ENCODE peak calls at places on chromosomes 7 and 10, in ten cellular contexts. One of them, this sample, is unnamed.

GRCh38 chr10:29826801-29827200 is 192.0 kb upstream of the SVIL start:
- DNase-seq in choroid plexus epithelial cell: no peak
- DNase-seq in AML-193: no peak
- DNase-seq in activated T-cell treated with anti-CD3 and anti-CD28 coated beads for 24 hours: no peak
- DNase-seq in tibial nerve: no peak
- DNase-seq in activated T-helper 1 cell treated with anti-CD3 and anti-CD28 coated beads, Interleukin-12 subunit alpha, Interleukin-12 subunit beta, Interleukin-2, Interleukin-4 antibody, amounts not matched to agents 30 ng/mL and 10 ng/mL and 1 ng/mL, durations not matched to agents 14 hours and 24 hours and 36 hours: no peak
- DNase-seq in Ammon's horn: no peak
- DNase-seq in iris pigment epithelial cell: no peak
- DNase-seq in GM04504: no peak
- DNase-seq in transverse colon: no peak
- DNase-seq in this sample: no peak

GRCh38 chr7:276230-276835 is 13.6 kb upstream of the FOXL3 start:
- DNase-seq in choroid plexus epithelial cell: no peak
- DNase-seq in AML-193: no peak
- DNase-seq in activated T-cell treated with anti-CD3 and anti-CD28 coated beads for 24 hours: no peak
- DNase-seq in tibial nerve: no peak
- DNase-seq in activated T-helper 1 cell treated with anti-CD3 and anti-CD28 coated beads, Interleukin-12 subunit alpha, Interleukin-12 subunit beta, Interleukin-2, Interleukin-4 antibody, amounts not matched to agents 30 ng/mL and 10 ng/mL and 1 ng/mL, durations not matched to agents 14 hours and 24 hours and 36 hours: no peak
- DNase-seq in Ammon's horn: no peak
- DNase-seq in iris pigment epithelial cell: no peak
- DNase-seq in GM04504: no peak
- DNase-seq in transverse colon: no peak
- DNase-seq in this sample: no peak

GRCh38 chr7:74454059-74454947 is 597 bp downstream of the GTF2IRD1 start:
- DNase-seq in choroid plexus epithelial cell: no peak
- DNase-seq in AML-193: no peak
- DNase-seq in activated T-cell treated with anti-CD3 and anti-CD28 coated beads for 24 hours: no peak
- DNase-seq in tibial nerve: no peak
- DNase-seq in activated T-helper 1 cell treated with anti-CD3 and anti-CD28 coated beads, Interleukin-12 subunit alpha, Interleukin-12 subunit beta, Interleukin-2, Interleukin-4 antibody, amounts not matched to agents 30 ng/mL and 10 ng/mL and 1 ng/mL, durations not matched to agents 14 hours and 24 hours and 36 hours: no peak
- DNase-seq in Ammon's horn: no peak
- DNase-seq in iris pigment epithelial cell: no peak
- DNase-seq in GM04504: no peak
- DNase-seq in transverse colon: no peak
- DNase-seq in this sample: no peak

GRCh38 chr10:17599089-17599488 is 18.1 kb downstream of the HACD1 start:
- DNase-seq in choroid plexus epithelial cell: peak
- DNase-seq in AML-193: no peak
- DNase-seq in activated T-cell treated with anti-CD3 and anti-CD28 coated beads for 24 hours: no peak
- DNase-seq in tibial nerve: no peak
- DNase-seq in activated T-helper 1 cell treated with anti-CD3 and anti-CD28 coated beads, Interleukin-12 subunit alpha, Interleukin-12 subunit beta, Interleukin-2, Interleukin-4 antibody, amounts not matched to agents 30 ng/mL and 10 ng/mL and 1 ng/mL, durations not matched to agents 14 hours and 24 hours and 36 hours: no peak
- DNase-seq in Ammon's horn: no peak
- DNase-seq in iris pigment epithelial cell: peak
- DNase-seq in GM04504: no peak
- DNase-seq in transverse colon: no peak
- DNase-seq in this sample: peak

GRCh38 chr7:97835296-97836138 is 36.7 kb downstream of the ASNS start:
- DNase-seq in choroid plexus epithelial cell: peak
- DNase-seq in AML-193: peak
- DNase-seq in activated T-cell treated with anti-CD3 and anti-CD28 coated beads for 24 hours: peak
- DNase-seq in tibial nerve: peak
- DNase-seq in activated T-helper 1 cell treated with anti-CD3 and anti-CD28 coated beads, Interleukin-12 subunit alpha, Interleukin-12 subunit beta, Interleukin-2, Interleukin-4 antibody, amounts not matched to agents 30 ng/mL and 10 ng/mL and 1 ng/mL, durations not matched to agents 14 hours and 24 hours and 36 hours: peak
- DNase-seq in Ammon's horn: peak
- DNase-seq in iris pigment epithelial cell: peak
- DNase-seq in GM04504: peak
- DNase-seq in transverse colon: peak
- DNase-seq in this sample: peak

GRCh38 chr7:42790196-42790595 is 121.7 kb downstream of the C7orf25 start:
- DNase-seq in choroid plexus epithelial cell: peak
- DNase-seq in AML-193: no peak
- DNase-seq in activated T-cell treated with anti-CD3 and anti-CD28 coated beads for 24 hours: no peak
- DNase-seq in tibial nerve: no peak
- DNase-seq in activated T-helper 1 cell treated with anti-CD3 and anti-CD28 coated beads, Interleukin-12 subunit alpha, Interleukin-12 subunit beta, Interleukin-2, Interleukin-4 antibody, amounts not matched to agents 30 ng/mL and 10 ng/mL and 1 ng/mL, durations not matched to agents 14 hours and 24 hours and 36 hours: no peak
- DNase-seq in Ammon's horn: no peak
- DNase-seq in iris pigment epithelial cell: peak
- DNase-seq in GM04504: no peak
- DNase-seq in transverse colon: no peak
- DNase-seq in this sample: no peak

GRCh38 chr7:3112499-3113134 is 69.0 kb upstream of the CARD11 start:
- DNase-seq in choroid plexus epithelial cell: no peak
- DNase-seq in AML-193: no peak
- DNase-seq in activated T-cell treated with anti-CD3 and anti-CD28 coated beads for 24 hours: no peak
- DNase-seq in tibial nerve: no peak
- DNase-seq in activated T-helper 1 cell treated with anti-CD3 and anti-CD28 coated beads, Interleukin-12 subunit alpha, Interleukin-12 subunit beta, Interleukin-2, Interleukin-4 antibody, amounts not matched to agents 30 ng/mL and 10 ng/mL and 1 ng/mL, durations not matched to agents 14 hours and 24 hours and 36 hours: peak
- DNase-seq in Ammon's horn: no peak
- DNase-seq in iris pigment epithelial cell: no peak
- DNase-seq in GM04504: no peak
- DNase-seq in transverse colon: no peak
- DNase-seq in this sample: no peak

GRCh38 chr7:7428806-7429205 is 106.9 kb downstream of the COL28A1 start:
- DNase-seq in choroid plexus epithelial cell: peak
- DNase-seq in AML-193: no peak
- DNase-seq in activated T-cell treated with anti-CD3 and anti-CD28 coated beads for 24 hours: no peak
- DNase-seq in tibial nerve: no peak
- DNase-seq in activated T-helper 1 cell treated with anti-CD3 and anti-CD28 coated beads, Interleukin-12 subunit alpha, Interleukin-12 subunit beta, Interleukin-2, Interleukin-4 antibody, amounts not matched to agents 30 ng/mL and 10 ng/mL and 1 ng/mL, durations not matched to agents 14 hours and 24 hours and 36 hours: no peak
- DNase-seq in Ammon's horn: no peak
- DNase-seq in iris pigment epithelial cell: peak
- DNase-seq in GM04504: peak
- DNase-seq in transverse colon: no peak
- DNase-seq in this sample: no peak

GRCh38 chr10:132545659-132546367 is 8.2 kb downstream of the INPP5A start:
- DNase-seq in choroid plexus epithelial cell: no peak
- DNase-seq in AML-193: no peak
- DNase-seq in activated T-cell treated with anti-CD3 and anti-CD28 coated beads for 24 hours: no peak
- DNase-seq in tibial nerve: no peak
- DNase-seq in activated T-helper 1 cell treated with anti-CD3 and anti-CD28 coated beads, Interleukin-12 subunit alpha, Interleukin-12 subunit beta, Interleukin-2, Interleukin-4 antibody, amounts not matched to agents 30 ng/mL and 10 ng/mL and 1 ng/mL, durations not matched to agents 14 hours and 24 hours and 36 hours: no peak
- DNase-seq in Ammon's horn: no peak
- DNase-seq in iris pigment epithelial cell: no peak
- DNase-seq in GM04504: no peak
- DNase-seq in transverse colon: no peak
- DNase-seq in this sample: no peak

GRCh38 chr7:101518348-101518747 is 110.7 kb downstream of the MYL10 start:
- DNase-seq in choroid plexus epithelial cell: peak
- DNase-seq in AML-193: no peak
- DNase-seq in activated T-cell treated with anti-CD3 and anti-CD28 coated beads for 24 hours: no peak
- DNase-seq in tibial nerve: no peak
- DNase-seq in activated T-helper 1 cell treated with anti-CD3 and anti-CD28 coated beads, Interleukin-12 subunit alpha, Interleukin-12 subunit beta, Interleukin-2, Interleukin-4 antibody, amounts not matched to agents 30 ng/mL and 10 ng/mL and 1 ng/mL, durations not matched to agents 14 hours and 24 hours and 36 hours: no peak
- DNase-seq in Ammon's horn: no peak
- DNase-seq in iris pigment epithelial cell: peak
- DNase-seq in GM04504: peak
- DNase-seq in transverse colon: no peak
- DNase-seq in this sample: no peak

GRCh38 chr10:97468162-97468561 is 22.2 kb downstream of the ZDHHC16 start:
- DNase-seq in choroid plexus epithelial cell: no peak
- DNase-seq in AML-193: no peak
- DNase-seq in activated T-cell treated with anti-CD3 and anti-CD28 coated beads for 24 hours: no peak
- DNase-seq in tibial nerve: no peak
- DNase-seq in activated T-helper 1 cell treated with anti-CD3 and anti-CD28 coated beads, Interleukin-12 subunit alpha, Interleukin-12 subunit beta, Interleukin-2, Interleukin-4 antibody, amounts not matched to agents 30 ng/mL and 10 ng/mL and 1 ng/mL, durations not matched to agents 14 hours and 24 hours and 36 hours: no peak
- DNase-seq in Ammon's horn: no peak
- DNase-seq in iris pigment epithelial cell: no peak
- DNase-seq in GM04504: no peak
- DNase-seq in transverse colon: peak
- DNase-seq in this sample: no peak

GRCh38 chr7:4297165-4297842 is 384.8 kb upstream of the FOXK1 start:
- DNase-seq in choroid plexus epithelial cell: no peak
- DNase-seq in AML-193: no peak
- DNase-seq in activated T-cell treated with anti-CD3 and anti-CD28 coated beads for 24 hours: no peak
- DNase-seq in tibial nerve: no peak
- DNase-seq in activated T-helper 1 cell treated with anti-CD3 and anti-CD28 coated beads, Interleukin-12 subunit alpha, Interleukin-12 subunit beta, Interleukin-2, Interleukin-4 antibody, amounts not matched to agents 30 ng/mL and 10 ng/mL and 1 ng/mL, durations not matched to agents 14 hours and 24 hours and 36 hours: no peak
- DNase-seq in Ammon's horn: no peak
- DNase-seq in iris pigment epithelial cell: no peak
- DNase-seq in GM04504: no peak
- DNase-seq in transverse colon: no peak
- DNase-seq in this sample: no peak

GRCh38 chr10:112279482-112279881 is 3.7 kb upstream of the TECTB start:
- DNase-seq in choroid plexus epithelial cell: no peak
- DNase-seq in AML-193: no peak
- DNase-seq in activated T-cell treated with anti-CD3 and anti-CD28 coated beads for 24 hours: no peak
- DNase-seq in tibial nerve: no peak
- DNase-seq in activated T-helper 1 cell treated with anti-CD3 and anti-CD28 coated beads, Interleukin-12 subunit alpha, Interleukin-12 subunit beta, Interleukin-2, Interleukin-4 antibody, amounts not matched to agents 30 ng/mL and 10 ng/mL and 1 ng/mL, durations not matched to agents 14 hours and 24 hours and 36 hours: no peak
- DNase-seq in Ammon's horn: no peak
- DNase-seq in iris pigment epithelial cell: no peak
- DNase-seq in GM04504: no peak
- DNase-seq in transverse colon: no peak
- DNase-seq in this sample: no peak

GRCh38 chr10:86535057-86535882 is 13.7 kb upstream of the WAPL start:
- DNase-seq in choroid plexus epithelial cell: no peak
- DNase-seq in AML-193: no peak
- DNase-seq in activated T-cell treated with anti-CD3 and anti-CD28 coated beads for 24 hours: no peak
- DNase-seq in tibial nerve: peak
- DNase-seq in activated T-helper 1 cell treated with anti-CD3 and anti-CD28 coated beads, Interleukin-12 subunit alpha, Interleukin-12 subunit beta, Interleukin-2, Interleukin-4 antibody, amounts not matched to agents 30 ng/mL and 10 ng/mL and 1 ng/mL, durations not matched to agents 14 hours and 24 hours and 36 hours: no peak
- DNase-seq in Ammon's horn: peak
- DNase-seq in iris pigment epithelial cell: peak
- DNase-seq in GM04504: peak
- DNase-seq in transverse colon: peak
- DNase-seq in this sample: peak

GRCh38 chr10:124648738-124649137 is 95.4 kb downstream of the FAM53B start:
- DNase-seq in choroid plexus epithelial cell: peak
- DNase-seq in AML-193: peak
- DNase-seq in activated T-cell treated with anti-CD3 and anti-CD28 coated beads for 24 hours: peak
- DNase-seq in tibial nerve: peak
- DNase-seq in activated T-helper 1 cell treated with anti-CD3 and anti-CD28 coated beads, Interleukin-12 subunit alpha, Interleukin-12 subunit beta, Interleukin-2, Interleukin-4 antibody, amounts not matched to agents 30 ng/mL and 10 ng/mL and 1 ng/mL, durations not matched to agents 14 hours and 24 hours and 36 hours: peak
- DNase-seq in Ammon's horn: peak
- DNase-seq in iris pigment epithelial cell: peak
- DNase-seq in GM04504: peak
- DNase-seq in transverse colon: peak
- DNase-seq in this sample: no peak

GRCh38 chr7:120794100-120794729 is 63.7 kb downstream of the TSPAN12 start:
- DNase-seq in choroid plexus epithelial cell: peak
- DNase-seq in AML-193: no peak
- DNase-seq in activated T-cell treated with anti-CD3 and anti-CD28 coated beads for 24 hours: no peak
- DNase-seq in tibial nerve: no peak
- DNase-seq in activated T-helper 1 cell treated with anti-CD3 and anti-CD28 coated beads, Interleukin-12 subunit alpha, Interleukin-12 subunit beta, Interleukin-2, Interleukin-4 antibody, amounts not matched to agents 30 ng/mL and 10 ng/mL and 1 ng/mL, durations not matched to agents 14 hours and 24 hours and 36 hours: no peak
- DNase-seq in Ammon's horn: no peak
- DNase-seq in iris pigment epithelial cell: peak
- DNase-seq in GM04504: no peak
- DNase-seq in transverse colon: no peak
- DNase-seq in this sample: no peak

GRCh38 chr7:25665346-25665745 is 437.1 kb upstream of the NPVF start:
- DNase-seq in choroid plexus epithelial cell: no peak
- DNase-seq in AML-193: no peak
- DNase-seq in activated T-cell treated with anti-CD3 and anti-CD28 coated beads for 24 hours: no peak
- DNase-seq in tibial nerve: peak
- DNase-seq in activated T-helper 1 cell treated with anti-CD3 and anti-CD28 coated beads, Interleukin-12 subunit alpha, Interleukin-12 subunit beta, Interleukin-2, Interleukin-4 antibody, amounts not matched to agents 30 ng/mL and 10 ng/mL and 1 ng/mL, durations not matched to agents 14 hours and 24 hours and 36 hours: no peak
- DNase-seq in Ammon's horn: no peak
- DNase-seq in iris pigment epithelial cell: no peak
- DNase-seq in GM04504: no peak
- DNase-seq in transverse colon: peak
- DNase-seq in this sample: peak

GRCh38 chr7:138752568-138753518 is 45.0 kb upstream of the TMEM213 start:
- DNase-seq in choroid plexus epithelial cell: no peak
- DNase-seq in AML-193: no peak
- DNase-seq in activated T-cell treated with anti-CD3 and anti-CD28 coated beads for 24 hours: peak
- DNase-seq in tibial nerve: peak
- DNase-seq in activated T-helper 1 cell treated with anti-CD3 and anti-CD28 coated beads, Interleukin-12 subunit alpha, Interleukin-12 subunit beta, Interleukin-2, Interleukin-4 antibody, amounts not matched to agents 30 ng/mL and 10 ng/mL and 1 ng/mL, durations not matched to agents 14 hours and 24 hours and 36 hours: peak
- DNase-seq in Ammon's horn: no peak
- DNase-seq in iris pigment epithelial cell: no peak
- DNase-seq in GM04504: no peak
- DNase-seq in transverse colon: peak
- DNase-seq in this sample: no peak

GRCh38 chr7:47266799-47267198 is 315.1 kb downstream of the TNS3 start:
- DNase-seq in choroid plexus epithelial cell: peak
- DNase-seq in AML-193: no peak
- DNase-seq in activated T-cell treated with anti-CD3 and anti-CD28 coated beads for 24 hours: no peak
- DNase-seq in tibial nerve: no peak
- DNase-seq in activated T-helper 1 cell treated with anti-CD3 and anti-CD28 coated beads, Interleukin-12 subunit alpha, Interleukin-12 subunit beta, Interleukin-2, Interleukin-4 antibody, amounts not matched to agents 30 ng/mL and 10 ng/mL and 1 ng/mL, durations not matched to agents 14 hours and 24 hours and 36 hours: no peak
- DNase-seq in Ammon's horn: no peak
- DNase-seq in iris pigment epithelial cell: peak
- DNase-seq in GM04504: no peak
- DNase-seq in transverse colon: peak
- DNase-seq in this sample: no peak

GRCh38 chr10:90417056-90417455 is 440.8 kb downstream of the HTR7 start:
- DNase-seq in choroid plexus epithelial cell: peak
- DNase-seq in AML-193: no peak
- DNase-seq in activated T-cell treated with anti-CD3 and anti-CD28 coated beads for 24 hours: no peak
- DNase-seq in tibial nerve: no peak
- DNase-seq in activated T-helper 1 cell treated with anti-CD3 and anti-CD28 coated beads, Interleukin-12 subunit alpha, Interleukin-12 subunit beta, Interleukin-2, Interleukin-4 antibody, amounts not matched to agents 30 ng/mL and 10 ng/mL and 1 ng/mL, durations not matched to agents 14 hours and 24 hours and 36 hours: no peak
- DNase-seq in Ammon's horn: no peak
- DNase-seq in iris pigment epithelial cell: peak
- DNase-seq in GM04504: no peak
- DNase-seq in transverse colon: no peak
- DNase-seq in this sample: no peak

GRCh38 chr7:42237162-42237821 is at the start of gene GLI3:
- DNase-seq in choroid plexus epithelial cell: peak
- DNase-seq in AML-193: no peak
- DNase-seq in activated T-cell treated with anti-CD3 and anti-CD28 coated beads for 24 hours: no peak
- DNase-seq in tibial nerve: peak
- DNase-seq in activated T-helper 1 cell treated with anti-CD3 and anti-CD28 coated beads, Interleukin-12 subunit alpha, Interleukin-12 subunit beta, Interleukin-2, Interleukin-4 antibody, amounts not matched to agents 30 ng/mL and 10 ng/mL and 1 ng/mL, durations not matched to agents 14 hours and 24 hours and 36 hours: no peak
- DNase-seq in Ammon's horn: peak
- DNase-seq in iris pigment epithelial cell: peak
- DNase-seq in GM04504: peak
- DNase-seq in transverse colon: peak
- DNase-seq in this sample: peak

GRCh38 chr7:22943997-22944396 is 69.9 kb downstream of the HYCC1 start:
- DNase-seq in choroid plexus epithelial cell: peak
- DNase-seq in AML-193: no peak
- DNase-seq in activated T-cell treated with anti-CD3 and anti-CD28 coated beads for 24 hours: no peak
- DNase-seq in tibial nerve: peak
- DNase-seq in activated T-helper 1 cell treated with anti-CD3 and anti-CD28 coated beads, Interleukin-12 subunit alpha, Interleukin-12 subunit beta, Interleukin-2, Interleukin-4 antibody, amounts not matched to agents 30 ng/mL and 10 ng/mL and 1 ng/mL, durations not matched to agents 14 hours and 24 hours and 36 hours: no peak
- DNase-seq in Ammon's horn: no peak
- DNase-seq in iris pigment epithelial cell: peak
- DNase-seq in GM04504: no peak
- DNase-seq in transverse colon: no peak
- DNase-seq in this sample: no peak

GRCh38 chr10:126525326-126525725 is 137.0 kb upstream of the ADAM12 start:
- DNase-seq in choroid plexus epithelial cell: no peak
- DNase-seq in AML-193: no peak
- DNase-seq in activated T-cell treated with anti-CD3 and anti-CD28 coated beads for 24 hours: no peak
- DNase-seq in tibial nerve: no peak
- DNase-seq in activated T-helper 1 cell treated with anti-CD3 and anti-CD28 coated beads, Interleukin-12 subunit alpha, Interleukin-12 subunit beta, Interleukin-2, Interleukin-4 antibody, amounts not matched to agents 30 ng/mL and 10 ng/mL and 1 ng/mL, durations not matched to agents 14 hours and 24 hours and 36 hours: no peak
- DNase-seq in Ammon's horn: peak
- DNase-seq in iris pigment epithelial cell: no peak
- DNase-seq in GM04504: no peak
- DNase-seq in transverse colon: no peak
- DNase-seq in this sample: no peak

GRCh38 chr7:100888988-100889760 is at the start of gene UFSP1:
- DNase-seq in choroid plexus epithelial cell: no peak
- DNase-seq in AML-193: peak
- DNase-seq in activated T-cell treated with anti-CD3 and anti-CD28 coated beads for 24 hours: no peak
- DNase-seq in tibial nerve: no peak
- DNase-seq in activated T-helper 1 cell treated with anti-CD3 and anti-CD28 coated beads, Interleukin-12 subunit alpha, Interleukin-12 subunit beta, Interleukin-2, Interleukin-4 antibody, amounts not matched to agents 30 ng/mL and 10 ng/mL and 1 ng/mL, durations not matched to agents 14 hours and 24 hours and 36 hours: no peak
- DNase-seq in Ammon's horn: no peak
- DNase-seq in iris pigment epithelial cell: peak
- DNase-seq in GM04504: no peak
- DNase-seq in transverse colon: no peak
- DNase-seq in this sample: no peak

GRCh38 chr7:134750083-134751062 is 29.1 kb upstream of the CALD1 start:
- DNase-seq in choroid plexus epithelial cell: peak
- DNase-seq in AML-193: peak
- DNase-seq in activated T-cell treated with anti-CD3 and anti-CD28 coated beads for 24 hours: peak
- DNase-seq in tibial nerve: peak
- DNase-seq in activated T-helper 1 cell treated with anti-CD3 and anti-CD28 coated beads, Interleukin-12 subunit alpha, Interleukin-12 subunit beta, Interleukin-2, Interleukin-4 antibody, amounts not matched to agents 30 ng/mL and 10 ng/mL and 1 ng/mL, durations not matched to agents 14 hours and 24 hours and 36 hours: peak
- DNase-seq in Ammon's horn: peak
- DNase-seq in iris pigment epithelial cell: peak
- DNase-seq in GM04504: no peak
- DNase-seq in transverse colon: peak
- DNase-seq in this sample: peak

GRCh38 chr7:65937296-65937695 is 44.7 kb downstream of the GUSB start:
- DNase-seq in choroid plexus epithelial cell: no peak
- DNase-seq in AML-193: no peak
- DNase-seq in activated T-cell treated with anti-CD3 and anti-CD28 coated beads for 24 hours: no peak
- DNase-seq in tibial nerve: no peak
- DNase-seq in activated T-helper 1 cell treated with anti-CD3 and anti-CD28 coated beads, Interleukin-12 subunit alpha, Interleukin-12 subunit beta, Interleukin-2, Interleukin-4 antibody, amounts not matched to agents 30 ng/mL and 10 ng/mL and 1 ng/mL, durations not matched to agents 14 hours and 24 hours and 36 hours: no peak
- DNase-seq in Ammon's horn: no peak
- DNase-seq in iris pigment epithelial cell: no peak
- DNase-seq in GM04504: no peak
- DNase-seq in transverse colon: no peak
- DNase-seq in this sample: no peak

GRCh38 chr10:46549171-46550075 is 7.0 kb downstream of the GPRIN2 start:
- DNase-seq in choroid plexus epithelial cell: no peak
- DNase-seq in AML-193: no peak
- DNase-seq in activated T-cell treated with anti-CD3 and anti-CD28 coated beads for 24 hours: no peak
- DNase-seq in tibial nerve: no peak
- DNase-seq in activated T-helper 1 cell treated with anti-CD3 and anti-CD28 coated beads, Interleukin-12 subunit alpha, Interleukin-12 subunit beta, Interleukin-2, Interleukin-4 antibody, amounts not matched to agents 30 ng/mL and 10 ng/mL and 1 ng/mL, durations not matched to agents 14 hours and 24 hours and 36 hours: no peak
- DNase-seq in Ammon's horn: no peak
- DNase-seq in iris pigment epithelial cell: no peak
- DNase-seq in GM04504: no peak
- DNase-seq in transverse colon: peak
- DNase-seq in this sample: no peak

GRCh38 chr7:39421251-39421650 is 145.0 kb upstream of the YAE1 start:
- DNase-seq in choroid plexus epithelial cell: no peak
- DNase-seq in AML-193: no peak
- DNase-seq in activated T-cell treated with anti-CD3 and anti-CD28 coated beads for 24 hours: no peak
- DNase-seq in tibial nerve: no peak
- DNase-seq in activated T-helper 1 cell treated with anti-CD3 and anti-CD28 coated beads, Interleukin-12 subunit alpha, Interleukin-12 subunit beta, Interleukin-2, Interleukin-4 antibody, amounts not matched to agents 30 ng/mL and 10 ng/mL and 1 ng/mL, durations not matched to agents 14 hours and 24 hours and 36 hours: no peak
- DNase-seq in Ammon's horn: peak
- DNase-seq in iris pigment epithelial cell: no peak
- DNase-seq in GM04504: no peak
- DNase-seq in transverse colon: no peak
- DNase-seq in this sample: no peak

This sample was measured in G401.